ENCODE peak calls at places on chromosomes 1 and 21, in nine cellular contexts. M is neuronal stem cell, Y is stomach, B is mammary epithelial cell, J is fibroblast of lung, C is heart left ventricle, V is PC-3, W is upper lobe of left lung, U is left lung. T is an unnamed sample. For H3K4me1 and H3K27me3, the result is how much of the 10 kb centered on the place peaks cover.

GRCh38 chr1:232016636-232017035 is 390.0 kb downstream of the DISC1 start:
- DNase-seq in M (no peak), Y (no peak), B (no peak), J (peak), C (no peak), V (no peak), W (no peak), U (no peak), T (no peak)

GRCh38 chr1:163844393-163844948 is 522.7 kb downstream of the NUF2 start:
- DNase-seq in M (no peak), Y (no peak), B (no peak), J (peak), C (peak), V (peak), W (no peak), U (no peak), T (no peak)

GRCh38 chr21:28961927-28962326 is 30.8 kb downstream of the LTN1 start:
- DNase-seq in M (no peak), Y (no peak), B (no peak), J (no peak), C (no peak), V (peak), W (no peak), U (no peak), T (peak)

GRCh38 chr1:204495078-204495753 is 611 bp upstream of the PIK3C2B start:
- DNase-seq in M (no peak), Y (no peak), B (no peak), J (no peak), C (no peak), V (peak), W (no peak), U (no peak), T (no peak)

GRCh38 chr1:224317383-224318045 is 12.5 kb downstream of the NVL start:
- DNase-seq in M (no peak), Y (no peak), B (no peak), J (no peak), C (no peak), V (peak), W (no peak), U (no peak), T (peak)

GRCh38 chr1:56249244-56249643 is 330.1 kb downstream of the PLPP3 start:
- DNase-seq in M (no peak), Y (no peak), B (no peak), J (no peak), C (peak), V (no peak), W (no peak), U (no peak), T (no peak)

GRCh38 chr21:44578371-44579055 is 1.9 kb downstream of the KRTAP10-5 start:
- DNase-seq in M (no peak), Y (no peak), B (no peak), J (no peak), C (no peak), V (no peak), W (no peak), U (no peak), T (no peak)

GRCh38 chr1:224425279-224425884 is 9.2 kb downstream of the WDR26 start:
- DNase-seq in M (no peak), Y (no peak), B (no peak), J (no peak), C (no peak), V (no peak), W (no peak), U (no peak), T (no peak)

GRCh38 chr1:47703981-47704596 is 266.2 kb downstream of the FOXD2 start:
- DNase-seq in M (no peak), Y (no peak), B (peak), J (peak), C (no peak), V (peak), W (no peak), U (no peak), T (no peak)

GRCh38 chr1:59411147-59411546 is 114.3 kb downstream of the FGGY start:
- DNase-seq in M (no peak), Y (no peak), B (no peak), J (no peak), C (no peak), V (no peak), W (no peak), U (no peak), T (no peak)

GRCh38 chr1:44805311-44806024 is 1.7 kb downstream of the DYNLT4 start:
- DNase-seq in M (no peak), Y (no peak), B (no peak), J (no peak), C (no peak), V (no peak), W (no peak), U (peak), T (no peak)

GRCh38 chr1:244173240-244173639 is 122.2 kb downstream of the ZBTB18 start:
- DNase-seq in M (no peak), Y (no peak), B (no peak), J (no peak), C (no peak), V (no peak), W (no peak), U (no peak), T (no peak)

GRCh38 chr21:42474982-42475381 is 21.0 kb downstream of the RSPH1 start:
- DNase-seq in M (no peak), Y (peak), B (peak), J (no peak), C (no peak), V (no peak), W (no peak), U (no peak), T (no peak)

GRCh38 chr1:149937779-149938178 is 1.1 kb upstream of the MTMR11 start:
- DNase-seq in M (no peak), Y (no peak), B (no peak), J (peak), C (no peak), V (peak), W (no peak), U (no peak), T (no peak)

GRCh38 chr1:149934326-149934725 is 2.4 kb downstream of the MTMR11 start:
- DNase-seq in M (no peak), Y (no peak), B (no peak), J (no peak), C (no peak), V (no peak), W (no peak), U (no peak), T (no peak)

GRCh38 chr1:149936076-149936991 is at the start of gene MTMR11:
- DNase-seq in M (no peak), Y (peak), B (peak), J (peak), C (peak), V (peak), W (peak), U (no peak), T (peak)

GRCh38 chr1:149940427-149940826 is 3.7 kb upstream of the MTMR11 start:
- DNase-seq in M (no peak), Y (no peak), B (no peak), J (no peak), C (no peak), V (no peak), W (no peak), U (no peak), T (no peak)

DNA sequence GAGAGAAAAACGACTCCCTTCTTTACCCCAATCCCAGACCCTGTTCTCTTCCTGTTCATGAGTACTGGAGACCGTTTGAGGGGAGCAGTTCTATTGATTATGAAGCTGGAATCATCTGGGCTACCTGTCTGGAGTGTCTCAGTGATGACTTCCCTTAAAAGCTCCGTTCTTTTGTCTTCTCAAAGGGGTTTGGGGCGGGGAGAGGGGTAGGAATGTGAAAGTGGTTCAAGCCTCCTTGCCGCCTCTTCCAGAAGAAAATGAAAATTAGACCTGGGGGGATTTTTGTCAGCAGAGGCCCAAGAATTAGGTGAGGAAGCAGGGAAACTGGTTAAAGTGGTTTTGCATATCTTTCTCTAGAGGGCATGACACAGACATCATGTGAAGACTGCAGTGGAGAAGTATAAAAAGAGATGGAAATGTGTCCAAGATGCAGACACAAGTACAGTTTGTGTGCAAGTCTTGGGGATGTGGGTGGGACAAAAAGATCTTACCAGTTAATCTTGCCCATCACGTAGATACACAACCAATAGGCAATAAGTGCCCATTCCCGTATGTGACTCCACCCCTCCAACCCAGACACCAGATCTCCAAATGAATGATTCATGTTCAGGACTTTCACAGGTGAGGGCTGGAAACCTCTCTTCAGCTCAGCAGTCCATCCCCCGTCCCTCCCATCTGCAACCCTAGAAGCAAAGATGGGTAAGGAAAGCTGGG is 470 bp upstream of the MTMR11 start:
- DNase-seq in M (no peak), Y (no peak), B (peak), J (peak), C (no peak), V (peak), W (peak), U (no peak), T (peak)
- H3K4me1 ChIP-seq in M (under half), Y (half or more), B (under half), J (under half), C (under half), V (under half), W (under half), U (under half), T (under half)

GRCh38 chr1:26045712-26046312 is at the start of gene SLC30A2:
- DNase-seq in M (no peak), Y (no peak), B (peak), J (no peak), C (no peak), V (no peak), W (no peak), U (no peak), T (no peak)

GRCh38 chr1:26043765-26044164 is 2.2 kb downstream of the SLC30A2 start:
- DNase-seq in M (no peak), Y (no peak), B (no peak), J (no peak), C (no peak), V (no peak), W (no peak), U (no peak), T (no peak)

GRCh38 chr1:26044414-26044813 is 1.5 kb downstream of the SLC30A2 start:
- DNase-seq in M (no peak), Y (no peak), B (no peak), J (no peak), C (no peak), V (no peak), W (no peak), U (no peak), T (no peak)

GRCh38 chr1:26046313-26047031 is 554 bp upstream of the SLC30A2 start:
- DNase-seq in M (no peak), Y (no peak), B (peak), J (no peak), C (no peak), V (no peak), W (no peak), U (no peak), T (no peak)

GRCh38 chr1:26044971-26045711 is 777 bp downstream of the SLC30A2 start:
- DNase-seq in M (no peak), Y (no peak), B (no peak), J (no peak), C (peak), V (no peak), W (no peak), U (no peak), T (no peak)
- H3K27me3 ChIP-seq in M (half or more), Y (half or more), B (under half), J (half or more), C (under half), V (under half), W (under half), U (half or more), T (under half)

GRCh38 chr1:230713138-230713537 is 784 bp downstream of the AGT start:
- DNase-seq in M (no peak), Y (no peak), B (no peak), J (no peak), C (no peak), V (no peak), W (no peak), U (no peak), T (no peak)
- H3K4me1 ChIP-seq in M (under half), Y (under half), B (under half), J (under half), C (under half), V (under half), W (under half), U (under half), T (under half)

GRCh38 chr1:52237430-52237829 is 95.5 kb downstream of the ZFYVE9 start:
- DNase-seq in M (no peak), Y (no peak), B (peak), J (peak), C (no peak), V (peak), W (no peak), U (no peak), T (no peak)
- H3K27me3 ChIP-seq in M (under half), Y (under half), B (under half), J (under half), C (under half), V (under half), W (under half), U (half or more), T (under half)

GRCh38 chr1:246579818-246580217 is 13.6 kb downstream of the CNST start:
- DNase-seq in M (no peak), Y (no peak), B (no peak), J (no peak), C (no peak), V (no peak), W (no peak), U (no peak), T (no peak)

GRCh38 chr1:246582301-246583055 is 16.2 kb downstream of the CNST start:
- DNase-seq in M (no peak), Y (no peak), B (no peak), J (no peak), C (no peak), V (no peak), W (no peak), U (no peak), T (no peak)

GRCh38 chr1:246577720-246578106 is 11.5 kb downstream of the CNST start:
- DNase-seq in M (no peak), Y (no peak), B (no peak), J (peak), C (no peak), V (no peak), W (no peak), U (no peak), T (no peak)

GRCh38 chr1:246583056-246583440 is 16.8 kb downstream of the CNST start:
- DNase-seq in M (no peak), Y (no peak), B (no peak), J (no peak), C (no peak), V (no peak), W (no peak), U (no peak), T (no peak)

GRCh38 chr1:246580497-246581047 is 14.3 kb downstream of the CNST start:
- DNase-seq in M (no peak), Y (no peak), B (no peak), J (no peak), C (no peak), V (no peak), W (no peak), U (no peak), T (no peak)
- H3K4me1 ChIP-seq in M (under half), Y (half or more), B (under half), J (under half), C (under half), V (under half), W (half or more), U (under half), T (under half)

GRCh38 chr21:31558839-31559367 is 100.6 kb upstream of the SOD1 start:
- DNase-seq in M (peak), Y (peak), B (peak), J (peak), C (peak), V (peak), W (peak), U (peak), T (peak)
- H3K27me3 ChIP-seq in M (under half), Y (half or more), B (under half), J (under half), C (under half), V (under half), W (under half), U (half or more), T (under half)

DNA sequence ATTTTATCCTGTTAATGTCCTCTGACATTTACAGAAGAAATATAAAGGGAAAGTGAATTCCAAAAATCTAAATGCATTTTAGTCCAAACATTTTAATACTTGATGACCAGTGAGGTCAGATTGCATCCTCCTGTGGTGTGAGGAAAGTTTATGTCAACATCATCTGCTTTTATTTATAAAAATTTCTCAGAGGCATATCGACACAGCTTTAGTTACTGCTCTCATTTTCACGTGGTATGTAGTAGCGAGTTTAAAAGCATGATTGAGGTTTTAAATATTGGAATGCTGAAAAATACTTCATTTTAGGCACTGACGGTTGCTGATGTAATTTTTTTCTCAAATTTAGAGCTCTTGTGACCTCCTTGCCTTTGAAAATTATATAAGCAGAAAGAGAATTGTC is 234.8 kb downstream of the HMCN1 start:
- DNase-seq in M (no peak), Y (no peak), B (no peak), J (peak), C (no peak), V (no peak), W (no peak), U (no peak), T (no peak)
- H3K4me1 ChIP-seq in M (under half), Y (under half), B (under half), J (under half), C (under half), V (under half), W (under half), U (under half), T (under half)

DNA sequence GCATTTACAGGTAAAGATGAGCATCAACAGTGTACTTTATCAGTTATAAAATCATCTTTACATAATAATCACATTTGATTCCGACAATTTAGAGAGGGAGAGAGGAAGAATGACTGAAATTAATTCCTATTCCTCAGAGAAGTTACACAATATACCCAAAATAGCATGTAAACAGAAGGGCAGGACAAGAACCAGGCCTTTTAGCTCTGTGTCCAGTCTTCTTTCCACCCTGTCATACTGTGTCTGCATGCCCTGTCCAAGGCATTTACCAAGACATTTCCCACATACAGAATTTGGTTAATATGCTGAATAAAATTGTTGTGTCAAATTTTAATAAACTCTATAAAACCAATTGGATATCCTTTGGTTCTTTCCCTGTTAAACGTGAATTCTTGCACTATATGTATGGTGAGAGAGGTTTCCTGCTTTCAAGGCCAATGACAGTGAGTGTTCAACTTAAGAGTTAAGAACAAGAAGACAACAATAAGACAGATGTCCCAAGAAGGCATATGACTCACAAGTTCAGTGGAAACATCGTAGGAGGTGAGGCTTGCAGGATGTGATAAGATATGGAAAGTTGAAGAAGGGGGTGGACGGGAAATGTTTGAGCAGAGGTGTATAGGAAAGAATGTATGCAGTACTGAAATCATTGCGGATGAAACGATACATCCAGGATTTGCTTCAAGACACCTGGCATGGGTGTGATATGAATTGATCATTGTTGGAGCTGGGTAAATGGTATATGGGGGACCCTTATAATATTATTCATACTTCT is 20.8 kb downstream of the LRRC8B start:
- DNase-seq in M (no peak), Y (no peak), B (peak), J (peak), C (no peak), V (peak), W (no peak), U (no peak), T (no peak)
- H3K27me3 ChIP-seq in M (under half), Y (under half), B (under half), J (under half), C (under half), V (under half), W (under half), U (under half), T (under half)